ENCODE peak calls at places on chromosomes 2 and 18, in eight cellular contexts. K, B, A, L, R, S, I and E are unnamed samples.

GRCh38 chr2:99697811-99698568 is 208.2 kb upstream of the REV1 start:
- DNase-seq in A (no peak), I (no peak), K (peak), B (no peak), S (no peak), L (no peak), R (peak), E (peak)

GRCh38 chr2:151481744-151482143 is 72.0 kb downstream of the RIF1 start:
- DNase-seq in K (no peak), S (no peak), R (no peak), B (no peak), L (no peak), I (no peak), A (no peak), E (no peak)

GRCh38 chr18:33560686-33561370 is 17.2 kb upstream of the ASXL3 start:
- DNase-seq in S (peak), L (no peak), A (no peak), B (no peak), I (no peak), R (peak), K (peak), E (no peak)

GRCh38 chr2:12162269-12163247 is 416.1 kb downstream of the LPIN1 start:
- DNase-seq in R (no peak), L (no peak), S (no peak), K (no peak), I (no peak), A (no peak), B (no peak), E (no peak)

GRCh38 chr2:121289271-121289670 is 4.3 kb upstream of the TFCP2L1 start:
- DNase-seq in A (no peak), K (no peak), R (peak), B (no peak), L (no peak), S (no peak), I (no peak), E (no peak)

GRCh38 chr2:234164499-234165409 is 114.3 kb downstream of the SPP2 start:
- DNase-seq in B (no peak), R (no peak), S (no peak), L (no peak), A (no peak), I (peak), K (no peak), E (no peak)

GRCh38 chr2:95166065-95166763 is 605 bp downstream of the ZNF2 start:
- DNase-seq in R (no peak), S (peak), B (no peak), K (no peak), L (no peak), I (no peak), A (no peak), E (no peak)

GRCh38 chr2:119119999-119120710 is 38.4 kb downstream of the C1QL2 start:
- DNase-seq in K (no peak), L (no peak), R (no peak), S (no peak), A (no peak), B (no peak), I (no peak), E (no peak)

GRCh38 chr2:230708204-230708603 is 4.4 kb upstream of the CAB39 start:
- DNase-seq in I (no peak), R (no peak), S (no peak), L (no peak), K (no peak), B (no peak), A (no peak), E (no peak)